ENCODE peak calls at places on chromosomes 1 and 21, in five cellular contexts. M is GM06990; P is stimulated activated CD4-positive, alpha-beta T cell treated with anti-CD3 and anti-CD28 coated beads, Interleukin-4, amount 100 ng/mL, for 48 hours; G is left cardiac atrium; H is RCC 7860. C is an unnamed sample.

GRCh38 chr1:180905927-180906326 is 6.8 kb upstream of the KIAA1614 start:
- DNase-seq in H (no peak), G (no peak), M (no peak), P (no peak), C (no peak)

GRCh38 chr1:23896491-23896890 is 16.7 kb downstream of the CNR2 start:
- DNase-seq in M (no peak), G (no peak), P (no peak), H (no peak), C (no peak)

GRCh38 chr1:226882631-226883409 is 12.4 kb downstream of the PSEN2 start:
- DNase-seq in P (peak; percentile 11), G (no peak), M (peak; percentile 63), H (peak; percentile 48), C (no peak)

GRCh38 chr1:63664742-63665141 is 71.5 kb downstream of the PGM1 start:
- DNase-seq in P (no peak), H (no peak), M (no peak), G (no peak), C (no peak)

GRCh38 chr1:869499-870244 is 54.1 kb upstream of the SAMD11 start:
- DNase-seq in G (peak; percentile 82), M (peak; percentile 80), H (peak; percentile 25), P (peak; percentile 71), C (peak; percentile 54)

GRCh38 chr21:45489480-45489982 is 52.7 kb downstream of the SLC19A1 start:
- DNase-seq in M (no peak), P (no peak), H (no peak), G (no peak), C (no peak)

GRCh38 chr1:107142370-107142668 is 1.5 kb downstream of the NTNG1 start:
- DNase-seq in G (no peak), P (no peak), H (no peak), M (no peak), C (no peak)

GRCh38 chr1:32339363-32339978 is 3.4 kb upstream of the MARCKSL1 start:
- DNase-seq in P (no peak), M (peak; percentile 50), H (peak; percentile 59), G (no peak), C (no peak)

GRCh38 chr1:58909162-58909560 is 125.3 kb upstream of the JUN start:
- DNase-seq in M (no peak), H (peak; percentile 74), P (no peak), G (no peak), C (no peak)

GRCh38 chr1:37915484-37916093 is 31.3 kb downstream of the INPP5B start:
- DNase-seq in G (no peak), P (no peak), H (no peak), M (no peak), C (no peak)

GRCh38 chr1:198040880-198041279 is 115.9 kb upstream of the NEK7 start:
- DNase-seq in P (no peak), M (no peak), G (no peak), H (no peak), C (no peak)

GRCh38 chr1:3170566-3171453 is 101.8 kb downstream of the PRDM16 start:
- DNase-seq in M (no peak), G (peak; percentile 79), P (no peak), H (no peak), C (peak; percentile 72)

GRCh38 chr21:29335720-29336119 is 37.0 kb downstream of the BACH1 start:
- DNase-seq in P (no peak), G (no peak), M (no peak), H (no peak), C (no peak)

GRCh38 chr1:37094302-37094701 is 60.0 kb upstream of the GRIK3 start:
- DNase-seq in M (no peak), G (no peak), P (no peak), H (no peak), C (no peak)